ENCODE peak calls at places on chromosome 2, in nine cellular contexts. X is stomach, S is fibroblast of mammary gland, Z is AG04450, M is HepG2, Y is dorsolateral prefrontal cortex, Q is HFF-Myc, K is ovary, V is AG10803. R is an unnamed sample.

GRCh38 chr2:227939271-227940027 is 68.0 kb downstream of the DAW1 start:
- DNase-seq in X (no peak), S (peak; percentile 54), Z (no peak), M (peak; percentile 60), Y (no peak), Q (peak; percentile 14), K (no peak), V (peak; percentile 30), R (peak; percentile 8)

GRCh38 chr2:207616185-207616584 is 9.0 kb downstream of the METTL21A start:
- DNase-seq in X (no peak), S (peak; percentile 71), Z (no peak), M (no peak), Y (no peak), Q (no peak), K (no peak), V (peak; percentile 15), R (no peak)

GRCh38 chr2:88729061-88729745 is 37.7 kb downstream of the RPIA start:
- DNase-seq in X (no peak), S (peak; percentile 38), Z (no peak), M (no peak), Y (no peak), Q (peak; percentile 10), K (no peak), V (peak; percentile 35), R (peak; percentile 82)

GRCh38 chr2:78397198-78397597 is 628.3 kb upstream of the REG3G start:
- DNase-seq in X (no peak), S (no peak), Z (no peak), M (no peak), Y (no peak), Q (no peak), K (no peak), V (no peak), R (no peak)

GRCh38 chr2:85401844-85402243 is 8.3 kb downstream of the CAPG start:
- DNase-seq in X (no peak), S (no peak), Z (no peak), M (no peak), Y (no peak), Q (no peak), K (no peak), V (no peak), R (no peak)

GRCh38 chr2:132651115-132652099 is 18.6 kb downstream of the LYPD1 start:
- DNase-seq in X (no peak), S (peak; percentile 57), Z (no peak), M (peak; percentile 59), Y (no peak), Q (no peak), K (no peak), V (peak; percentile 66), R (no peak)

GRCh38 chr2:27156739-27157475 is 8.1 kb downstream of the TCF23 start:
- DNase-seq in X (no peak), S (no peak), Z (no peak), M (no peak), Y (no peak), Q (no peak), K (no peak), V (no peak), R (no peak)

GRCh38 chr2:121019756-121020155 is 265.2 kb downstream of the TFCP2L1 start:
- DNase-seq in X (no peak), S (no peak), Z (no peak), M (no peak), Y (no peak), Q (no peak), K (no peak), V (no peak), R (no peak)

GRCh38 chr2:172179045-172179742 is 76.5 kb upstream of the DLX2 start:
- DNase-seq in X (no peak), S (peak; percentile 8), Z (no peak), M (no peak), Y (no peak), Q (no peak), K (no peak), V (peak; percentile 20), R (peak; percentile 31)

GRCh38 chr2:124316875-124317605 is 292.0 kb downstream of the CNTNAP5 start:
- DNase-seq in X (no peak), S (no peak), Z (no peak), M (no peak), Y (no peak), Q (no peak), K (no peak), V (no peak), R (no peak)

GRCh38 chr2:225002039-225002655 is 40.1 kb downstream of the DOCK10 start:
- DNase-seq in X (peak; percentile 57), S (peak; percentile 85), Z (no peak), M (peak; percentile 54), Y (no peak), Q (peak; percentile 48), K (peak; percentile 35), V (peak; percentile 78), R (peak; percentile 70)

GRCh38 chr2:30691948-30692828 is 115.1 kb downstream of the CAPN13 start:
- DNase-seq in X (peak; percentile 23), S (peak; percentile 38), Z (no peak), M (no peak), Y (no peak), Q (no peak), K (no peak), V (peak; percentile 48), R (no peak)

GRCh38 chr2:127049927-127050802 is 56.8 kb downstream of the BIN1 start:
- DNase-seq in X (peak; percentile 62), S (peak; percentile 43), Z (peak; percentile 10), M (peak; percentile 24), Y (peak; percentile 76), Q (no peak), K (peak; percentile 54), V (peak; percentile 42), R (no peak)

GRCh38 chr2:119724656-119725485 is 34.9 kb upstream of the PTPN4 start:
- DNase-seq in X (no peak), S (no peak), Z (no peak), M (no peak), Y (no peak), Q (no peak), K (no peak), V (no peak), R (no peak)

GRCh38 chr2:121649402-121649651 is at the start of gene CLASP1:
- DNase-seq in X (peak; percentile 96), S (peak; percentile 97), Z (peak; percentile 90), M (peak; percentile 98), Y (peak; percentile 97), Q (peak; percentile 85), K (peak; percentile 96), V (peak; percentile 98), R (peak; percentile 92)

GRCh38 chr2:174985624-174986023 is 19.6 kb downstream of the CHN1 start:
- DNase-seq in X (no peak), S (peak; percentile 57), Z (no peak), M (peak; percentile 14), Y (no peak), Q (no peak), K (no peak), V (peak; percentile 60), R (no peak)

GRCh38 chr2:236214331-236214995 is 46.3 kb upstream of the GBX2 start:
- DNase-seq in X (no peak), S (no peak), Z (no peak), M (no peak), Y (no peak), Q (no peak), K (no peak), V (no peak), R (no peak)

GRCh38 chr2:20291106-20291564 is 59.5 kb downstream of the PUM2 start:
- DNase-seq in X (peak; percentile 55), S (peak; percentile 84), Z (peak; percentile 44), M (peak; percentile 89), Y (no peak), Q (peak; percentile 74), K (no peak), V (peak; percentile 83), R (peak; percentile 63)

GRCh38 chr2:147182260-147182659 is 662.6 kb upstream of the ACVR2A start:
- DNase-seq in X (peak; percentile 58), S (peak; percentile 9), Z (no peak), M (no peak), Y (no peak), Q (no peak), K (no peak), V (no peak), R (no peak)

GRCh38 chr2:195124391-195125079 is 532.5 kb upstream of the SLC39A10 start:
- DNase-seq in X (no peak), S (no peak), Z (no peak), M (no peak), Y (no peak), Q (no peak), K (no peak), V (no peak), R (no peak)

GRCh38 chr2:152500336-152500735 is 165.4 kb downstream of the FMNL2 start:
- DNase-seq in X (no peak), S (no peak), Z (no peak), M (no peak), Y (no peak), Q (no peak), K (no peak), V (no peak), R (no peak)
- H3K4me3 ChIP-seq in X (no peak overlapping the region), S (no peak overlapping the region), Z (no peak overlapping the region), M (no peak overlapping the region), Y (no peak overlapping the region), Q (no peak overlapping the region), K (no peak overlapping the region), V (no peak overlapping the region), R (no peak overlapping the region)

DNA sequence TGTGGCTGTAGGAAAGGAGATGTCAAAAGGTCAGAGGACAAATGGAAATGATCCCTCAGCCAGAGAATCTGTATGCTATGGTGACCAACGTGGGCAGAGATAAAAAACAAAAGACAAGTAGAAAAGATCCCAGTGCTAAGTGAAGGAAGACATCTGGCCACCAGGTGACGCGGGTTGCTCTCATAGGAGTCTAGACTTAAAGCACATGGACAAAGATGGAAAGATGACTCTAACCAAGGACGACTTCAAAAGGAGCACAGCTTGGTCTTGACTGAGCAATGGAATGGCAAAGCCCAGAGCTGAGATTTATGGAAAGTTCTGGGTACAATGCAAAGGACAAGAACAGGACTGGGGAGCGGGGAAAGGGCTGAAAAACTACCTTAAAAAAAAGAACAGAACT is 96.8 kb downstream of the CLIP4 start:
- DNase-seq in X (no peak), S (peak; percentile 41), Z (no peak), M (peak; percentile 39), Y (no peak), Q (peak; percentile 79), K (no peak), V (peak; percentile 51), R (no peak)
- TF ChIP-seq CTCF in X (no peak), S (no peak), Z (peak; percentile 13), M (peak; percentile 70), Y (no peak), Q (peak; percentile 20), K (no peak), V (peak; percentile 41), R (peak; percentile 18)

DNA sequence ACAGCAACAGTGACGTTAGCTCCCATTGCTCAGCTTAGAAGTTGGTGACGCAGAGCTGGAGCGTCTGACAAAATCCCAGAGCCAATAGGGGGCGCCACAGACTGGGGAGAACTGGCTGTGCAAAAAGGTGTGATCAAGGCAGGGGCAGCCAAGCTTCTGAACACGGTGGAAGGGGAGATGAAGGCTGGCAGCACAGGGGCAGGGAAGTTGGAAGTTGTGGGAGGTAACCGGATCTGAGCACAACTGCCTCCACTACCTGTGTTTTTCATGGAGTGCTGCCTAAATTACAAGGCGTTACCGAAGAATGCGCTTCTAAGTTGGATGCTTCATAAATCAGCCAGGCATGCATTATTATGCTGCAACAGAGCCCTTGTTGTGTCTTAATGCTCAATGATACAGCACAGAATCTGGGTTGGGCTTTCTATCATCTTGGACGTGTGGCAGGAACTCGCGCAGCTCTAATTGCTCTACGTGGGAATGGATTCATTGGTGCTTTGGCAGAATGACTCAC is 370.0 kb downstream of the SLC4A3 start:
- DNase-seq in X (no peak), S (peak; percentile 52), Z (no peak), M (no peak), Y (peak; percentile 55), Q (no peak), K (peak; percentile 79), V (peak; percentile 23), R (no peak)
- H3K4me3 ChIP-seq in X (no peak overlapping the region), S (no peak overlapping the region), Z (no peak overlapping the region), M (no peak overlapping the region), Y (no peak overlapping the region), Q (no peak overlapping the region), K (no peak overlapping the region), V (no peak overlapping the region), R (no peak overlapping the region)

GRCh38 chr2:65443509-65444200 is 11.3 kb upstream of the SPRED2 start:
- DNase-seq in X (no peak), S (no peak), Z (no peak), M (no peak), Y (peak; percentile 47), Q (no peak), K (no peak), V (peak; percentile 46), R (no peak)
- TF ChIP-seq CTCF in X (no peak), S (no peak), Z (no peak), M (no peak), Y (no peak), Q (no peak), K (no peak), V (no peak), R (no peak)

R was measured in astrocyte of the cerebellum.